ENCODE peak calls at places on chromosomes 7 and 10, in eight cellular contexts. R is RCC 7860; S is activated effector memory CD4-positive, alpha-beta T cell treated with anti-CD3 and anti-CD28 coated beads, Interleukin-2, amount 50 U/mL, for 16 hours; L is transverse colon; B is hypothalamus; O is activated CD4-positive, alpha-beta T cell treated with anti-CD3 and anti-CD28 coated beads, Interleukin-2, amount 10 ng/mL, durations not matched to agents 7 days and 5 days; N is CD8-positive, alpha-beta T cell; G is SW480. W is an unnamed sample.

GRCh38 chr7:20932785-20933184 is 146.1 kb upstream of the SP8 start:
- DNase-seq in R (no peak), S (no peak), L (no peak), B (no peak), O (no peak), N (no peak), G (no peak), W (no peak)

GRCh38 chr7:132854238-132854637 is 227.7 kb downstream of the CHCHD3 start:
- DNase-seq in R (no peak), S (no peak), L (no peak), B (no peak), O (no peak), N (no peak), G (no peak), W (no peak)

GRCh38 chr10:113273877-113274829 is 278.7 kb upstream of the HABP2 start:
- DNase-seq in R (no peak), S (no peak), L (no peak), B (no peak), O (no peak), N (no peak), G (no peak), W (no peak)

GRCh38 chr10:37763132-37763531 is 94.3 kb downstream of the ZNF248 start:
- DNase-seq in R (no peak), S (no peak), L (no peak), B (no peak), O (no peak), N (no peak), G (no peak), W (no peak)

GRCh38 chr7:29123611-29124190 is 22.6 kb downstream of the CPVL start:
- DNase-seq in R (no peak), S (no peak), L (no peak), B (no peak), O (no peak), N (no peak), G (no peak), W (no peak)

GRCh38 chr10:110642204-110642979 is 1.7 kb upstream of the RBM20 start:
- DNase-seq in R (no peak), S (no peak), L (no peak), B (no peak), O (no peak), N (no peak), G (no peak), W (no peak)

GRCh38 chr10:4385491-4385890 is 440.5 kb upstream of the AKR1E2 start:
- DNase-seq in R (no peak), S (no peak), L (no peak), B (no peak), O (no peak), N (no peak), G (no peak), W (no peak)

GRCh38 chr7:70647801-70648491 is 484.0 kb upstream of the GALNT17 start:
- DNase-seq in R (peak), S (peak), L (peak), B (no peak), O (peak), N (peak), G (peak), W (no peak)

GRCh38 chr10:116653885-116654284 is 33.1 kb downstream of the PNLIPRP2 start:
- DNase-seq in R (no peak), S (no peak), L (no peak), B (no peak), O (no peak), N (no peak), G (no peak), W (no peak)

GRCh38 chr10:131420867-131421266 is 109.3 kb upstream of the TCERG1L start:
- DNase-seq in R (no peak), S (no peak), L (no peak), B (no peak), O (no peak), N (no peak), G (no peak), W (no peak)

GRCh38 chr10:71367279-71367678 is 29.4 kb upstream of the CDH23 start:
- DNase-seq in R (peak), S (no peak), L (no peak), B (no peak), O (no peak), N (no peak), G (no peak), W (peak)

GRCh38 chr10:99395750-99396445 is 34.5 kb downstream of the GOT1 start:
- DNase-seq in R (peak), S (no peak), L (no peak), B (no peak), O (no peak), N (no peak), G (peak), W (no peak)

GRCh38 chr10:1056326-1057105 is at the start of gene WDR37:
- DNase-seq in R (peak), S (peak), L (peak), B (peak), O (peak), N (peak), G (peak), W (peak)

GRCh38 chr7:106110238-106110560 is 1.9 kb downstream of the SYPL1 start:
- DNase-seq in R (peak), S (no peak), L (no peak), B (no peak), O (no peak), N (no peak), G (no peak), W (no peak)

GRCh38 chr10:31554556-31554955 is 235.5 kb downstream of the ZEB1 start:
- DNase-seq in R (peak), S (no peak), L (no peak), B (no peak), O (no peak), N (no peak), G (no peak), W (no peak)

GRCh38 chr10:124677871-124678565 is 66.2 kb downstream of the FAM53B start:
- DNase-seq in R (no peak), S (no peak), L (no peak), B (no peak), O (no peak), N (no peak), G (no peak), W (no peak)

GRCh38 chr7:44733708-44734481 is 14.8 kb upstream of the ZMIZ2 start:
- DNase-seq in R (peak), S (no peak), L (no peak), B (no peak), O (no peak), N (no peak), G (no peak), W (peak)

W was measured in posterior vena cava.